ENCODE peak calls at places on chromosomes 5 and 9, in seven cellular contexts. E is body of pancreas, H is K562, C is Caco-2, N is dorsolateral prefrontal cortex, K is epithelial cell of esophagus, Z is lower lobe of right lung. V is an unnamed sample.

GRCh38 chr5:15525679-15526275 is 25.8 kb downstream of the FBXL7 start:
- DNase-seq in E (no peak), H (no peak), C (no peak), N (no peak), K (peak), Z (no peak), V (no peak)

GRCh38 chr5:42985129-42986037 is 54.7 kb downstream of the ANXA2R start:
- DNase-seq in E (no peak), H (no peak), C (no peak), N (no peak), K (peak), Z (no peak), V (no peak)

GRCh38 chr5:36217992-36218391 is 23.7 kb downstream of the NADK2 start:
- DNase-seq in E (no peak), H (no peak), C (no peak), N (no peak), K (no peak), Z (no peak), V (no peak)

GRCh38 chr5:143401846-143402463 is 1.5 kb downstream of the NR3C1 start:
- DNase-seq in E (no peak), H (no peak), C (no peak), N (no peak), K (peak), Z (no peak), V (no peak)

GRCh38 chr5:34914671-34915138 is 599 bp downstream of the RAD1 start:
- DNase-seq in E (peak), H (peak), C (peak), N (no peak), K (no peak), Z (peak), V (no peak)

GRCh38 chr9:137836831-137837241 is 40.7 kb upstream of the CACNA1B start:
- DNase-seq in E (no peak), H (no peak), C (no peak), N (no peak), K (no peak), Z (no peak), V (no peak)

GRCh38 chr5:144191998-144192397 is 21.3 kb downstream of the KCTD16 start:
- DNase-seq in E (no peak), H (peak), C (no peak), N (no peak), K (peak), Z (no peak), V (peak)

GRCh38 chr5:73218552-73219171 is 45.7 kb downstream of the TMEM174 start:
- DNase-seq in E (no peak), H (no peak), C (peak), N (no peak), K (peak), Z (no peak), V (no peak)

GRCh38 chr5:113909782-113910181 is 396.3 kb downstream of the YTHDC2 start:
- DNase-seq in E (no peak), H (no peak), C (no peak), N (no peak), K (no peak), Z (no peak), V (no peak)

GRCh38 chr5:65100846-65101678 is 332.3 kb downstream of the CWC27 start:
- DNase-seq in E (peak), H (peak), C (peak), N (no peak), K (peak), Z (peak), V (peak)

GRCh38 chr9:77649109-77649812 is 1.1 kb upstream of the GNA14 start:
- DNase-seq in E (no peak), H (no peak), C (no peak), N (no peak), K (peak), Z (no peak), V (no peak)

GRCh38 chr5:104513194-104513602 is 950.6 kb upstream of the NUDT12 start:
- DNase-seq in E (no peak), H (no peak), C (peak), N (no peak), K (peak), Z (no peak), V (peak)

GRCh38 chr5:74833537-74834266 is 32.5 kb downstream of the FAM169A start:
- DNase-seq in E (peak), H (no peak), C (peak), N (no peak), K (no peak), Z (no peak), V (no peak)

GRCh38 chr5:88245893-88246244 is 22.8 kb downstream of the TMEM161B start:
- DNase-seq in E (no peak), H (no peak), C (no peak), N (no peak), K (no peak), Z (no peak), V (no peak)

GRCh38 chr5:156051972-156052371 is 275.0 kb upstream of the SGCD start:
- DNase-seq in E (no peak), H (no peak), C (peak), N (no peak), K (no peak), Z (no peak), V (no peak)

GRCh38 chr9:29393064-29393463 is 1819.8 kb upstream of the C9orf72 start:
- DNase-seq in E (no peak), H (no peak), C (no peak), N (no peak), K (no peak), Z (no peak), V (no peak)

GRCh38 chr5:134140530-134141201 is 26.2 kb downstream of the TCF7 start:
- DNase-seq in E (peak), H (peak), C (peak), N (peak), K (peak), Z (peak), V (no peak)

GRCh38 chr9:92435263-92435662 is 11.0 kb upstream of the OMD start:
- DNase-seq in E (no peak), H (no peak), C (no peak), N (no peak), K (no peak), Z (no peak), V (no peak)

GRCh38 chr9:128553695-128554094 is 1.3 kb downstream of the SPTAN1 start:
- DNase-seq in E (no peak), H (no peak), C (no peak), N (no peak), K (peak), Z (no peak), V (no peak)

GRCh38 chr9:25724424-25724823 is 46.2 kb upstream of the TUSC1 start:
- DNase-seq in E (no peak), H (no peak), C (no peak), N (no peak), K (peak), Z (no peak), V (no peak)

GRCh38 chr5:14705556-14705955 is 41.0 kb downstream of the OTULIN start:
- DNase-seq in E (no peak), H (no peak), C (no peak), N (no peak), K (no peak), Z (no peak), V (no peak)

GRCh38 chr5:175516933-175517823 is 38.8 kb downstream of the SFXN1 start:
- DNase-seq in E (no peak), H (no peak), C (no peak), N (no peak), K (no peak), Z (no peak), V (no peak)

GRCh38 chr9:114883709-114884108 is 46.7 kb downstream of the TNFSF8 start:
- DNase-seq in E (no peak), H (no peak), C (no peak), N (no peak), K (peak), Z (no peak), V (no peak)

GRCh38 chr9:85172001-85172978 is 502.8 kb downstream of the NTRK2 start:
- DNase-seq in E (no peak), H (no peak), C (no peak), N (no peak), K (peak), Z (no peak), V (no peak)

GRCh38 chr9:35711501-35712428 is 20.2 kb downstream of the TLN1 start:
- DNase-seq in E (no peak), H (no peak), C (no peak), N (no peak), K (no peak), Z (no peak), V (no peak)
- TF ChIP-seq CTCF in E (no peak), H (no peak), C (no peak), N (no peak), K (no peak), Z (no peak), V (no peak)

GRCh38 chr5:168433982-168434381 is 52.3 kb upstream of the RARS1 start:
- DNase-seq in E (no peak), H (no peak), C (no peak), N (no peak), K (no peak), Z (no peak), V (no peak)

GRCh38 chr5:168432903-168433302 is 53.4 kb upstream of the RARS1 start:
- DNase-seq in E (no peak), H (no peak), C (no peak), N (no peak), K (no peak), Z (no peak), V (no peak)

GRCh38 chr5:168443533-168443932 is 42.7 kb upstream of the RARS1 start:
- DNase-seq in E (no peak), H (no peak), C (no peak), N (no peak), K (no peak), Z (no peak), V (no peak)

GRCh38 chr5:168434746-168435321 is 51.4 kb upstream of the RARS1 start:
- DNase-seq in E (no peak), H (no peak), C (no peak), N (no peak), K (no peak), Z (no peak), V (no peak)

GRCh38 chr5:168438349-168438748 is 47.9 kb upstream of the RARS1 start:
- DNase-seq in E (no peak), H (no peak), C (no peak), N (no peak), K (peak), Z (no peak), V (no peak)
- TF ChIP-seq CTCF in E (no peak), H (no peak), C (no peak), N (no peak), K (no peak), Z (no peak), V (no peak)

DNA sequence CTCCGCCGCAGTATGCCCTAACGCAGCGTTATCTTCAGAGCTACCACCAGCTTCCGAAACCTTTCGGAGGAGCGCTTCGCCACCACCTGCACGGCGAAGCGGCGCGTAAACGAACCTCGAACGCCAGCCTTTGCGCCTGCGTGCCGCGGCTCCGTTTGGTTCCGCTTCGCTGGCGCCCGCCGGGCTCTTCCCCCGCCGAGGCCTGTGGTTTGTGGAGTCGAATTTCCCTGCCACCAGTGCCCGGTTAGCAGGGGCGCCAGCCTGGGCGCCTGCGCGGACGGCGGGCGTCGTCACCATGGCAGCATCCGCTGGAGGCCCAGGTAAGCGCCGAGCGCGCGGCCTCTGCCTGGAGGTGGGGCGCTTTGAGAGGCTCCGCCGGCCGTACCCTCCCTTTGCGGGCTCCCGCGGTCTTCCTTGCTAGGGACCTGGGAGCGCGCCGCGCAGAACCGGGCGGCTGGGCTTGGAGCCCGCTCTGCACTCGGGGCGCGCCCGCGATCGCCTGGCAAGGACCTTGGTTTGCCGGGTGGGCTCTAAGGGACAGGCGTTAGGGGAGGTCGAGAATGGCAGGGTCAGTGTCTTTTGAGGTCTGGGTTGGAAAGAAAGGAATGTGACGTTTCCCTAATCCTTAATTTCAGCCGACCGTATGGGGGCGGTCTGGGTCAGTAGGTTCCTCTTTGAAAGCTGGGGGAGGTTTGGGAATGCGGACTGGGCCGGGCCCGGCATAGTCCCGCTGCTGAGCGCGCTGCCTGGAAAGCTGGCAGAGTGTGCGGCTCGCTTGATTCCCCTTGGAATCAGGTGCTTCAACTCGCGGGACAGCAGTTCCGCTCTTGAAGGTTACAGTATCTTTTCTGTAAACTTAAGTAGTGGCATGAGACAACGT is at the start of gene FAM151B:
- DNase-seq in E (peak), H (no peak), C (peak), N (peak), K (peak), Z (peak), V (peak)
- TF ChIP-seq CTCF in E (peak), H (no peak), C (peak), N (peak), K (no peak), Z (peak), V (peak)

DNA sequence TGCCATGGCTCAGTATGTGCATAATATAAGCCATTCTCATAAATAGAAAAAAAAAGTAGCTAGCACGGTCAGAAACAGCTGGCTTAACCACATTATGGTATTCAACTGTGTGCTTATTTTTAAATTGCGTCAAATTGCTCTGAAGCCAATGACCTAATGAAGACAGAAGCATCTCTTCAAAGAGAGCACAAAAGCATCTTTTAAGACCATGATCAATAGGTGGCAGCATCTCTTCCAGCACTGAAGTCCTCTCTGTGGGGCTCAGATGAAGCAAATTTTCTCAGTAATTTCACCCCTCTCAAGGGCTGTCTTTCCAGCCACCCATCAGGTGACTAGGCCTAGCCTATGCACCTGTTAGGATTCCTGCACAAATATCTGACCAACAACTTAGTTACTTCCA is 251.4 kb downstream of the GLIS3 start:
- DNase-seq in E (no peak), H (no peak), C (peak), N (no peak), K (peak), Z (no peak), V (peak)
- TF ChIP-seq CTCF in E (no peak), H (no peak), C (peak), N (peak), K (peak), Z (peak), V (peak)

DNA sequence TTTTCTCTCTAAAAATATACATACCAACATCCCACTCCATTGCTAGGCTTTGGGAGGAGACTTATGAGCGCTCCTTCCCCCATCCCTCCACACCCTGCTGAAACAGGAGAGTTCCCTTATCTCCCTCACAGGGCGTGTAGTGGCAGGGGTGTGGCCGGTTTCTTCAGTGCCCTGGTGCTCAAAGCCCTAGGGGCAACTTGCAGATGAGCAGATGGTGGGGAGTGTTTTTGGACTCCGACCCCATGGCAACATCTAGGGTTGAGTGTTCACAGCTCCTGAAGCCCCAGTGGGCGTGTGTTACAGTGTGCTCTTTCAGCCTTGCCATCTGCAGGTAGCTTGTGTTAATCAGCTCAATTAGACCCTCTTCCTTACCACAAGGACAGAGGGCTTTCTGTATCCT is 409.5 kb downstream of the MAT2B start:
- DNase-seq in E (no peak), H (no peak), C (peak), N (no peak), K (no peak), Z (no peak), V (no peak)
- TF ChIP-seq CTCF in E (no peak), H (no peak), C (no peak), N (no peak), K (no peak), Z (no peak), V (no peak)

V was measured in BJ.